ENCODE peak calls at places on chromosomes 11 and 22, in eight cellular contexts. Z, Q, A, D, K, T, H and W are unnamed samples.

GRCh38 chr22:39631857-39632256 is 61.3 kb downstream of the CACNA1I start:
- DNase-seq in Z (no peak), Q (no peak), A (no peak), D (no peak), K (no peak), T (no peak), H (no peak), W (no peak)

GRCh38 chr11:1727088-1727690 is 23.2 kb downstream of the IFITM10 start:
- DNase-seq in Z (no peak), Q (no peak), A (no peak), D (no peak), K (no peak), T (no peak), H (no peak), W (no peak)

GRCh38 chr11:70323811-70324210 is 53.3 kb downstream of the PPFIA1 start:
- DNase-seq in Z (peak; percentile 50), Q (peak; percentile 41), A (no peak), D (no peak), K (no peak), T (peak; percentile 25), H (no peak), W (peak; percentile 33)

GRCh38 chr11:123454060-123454651 is 24.1 kb downstream of the GRAMD1B start:
- DNase-seq in Z (no peak), Q (peak; percentile 68), A (no peak), D (no peak), K (no peak), T (peak; percentile 67), H (peak; percentile 16), W (peak; percentile 96)

GRCh38 chr11:122394326-122394725 is 261.2 kb upstream of the UBASH3B start:
- DNase-seq in Z (no peak), Q (no peak), A (no peak), D (no peak), K (no peak), T (no peak), H (no peak), W (no peak)

GRCh38 chr11:118058311-118059230 is 18.3 kb upstream of the TMPRSS4 start:
- DNase-seq in Z (no peak), Q (no peak), A (no peak), D (peak; percentile 25), K (peak; percentile 51), T (no peak), H (no peak), W (no peak)

GRCh38 chr22:37632174-37633081 is 7.0 kb upstream of the SH3BP1 start:
- DNase-seq in Z (no peak), Q (no peak), A (no peak), D (no peak), K (peak; percentile 85), T (no peak), H (no peak), W (no peak)

GRCh38 chr22:30605449-30606110 is 1.4 kb upstream of the TCN2 start:
- DNase-seq in Z (peak; percentile 79), Q (peak; percentile 29), A (no peak), D (no peak), K (no peak), T (peak; percentile 63), H (no peak), W (peak; percentile 59)

GRCh38 chr11:33742249-33742851 is 6.1 kb upstream of the CD59 start:
- DNase-seq in Z (peak; percentile 50), Q (no peak), A (no peak), D (no peak), K (no peak), T (peak; percentile 65), H (no peak), W (peak; percentile 68)

GRCh38 chr22:46025225-46025972 is 48.4 kb upstream of the WNT7B start:
- DNase-seq in Z (no peak), Q (no peak), A (no peak), D (peak; percentile 20), K (peak; percentile 23), T (no peak), H (no peak), W (no peak)